ENCODE peak calls at places on chromosomes 2 and 18, in nine cellular contexts. K is germinal center; B is pancreas; E is RPMI7951; X is WTC11; J is M059J; W is cardiac muscle cell; I is effector CD4-positive, alpha-beta T cell; T is posterior cingulate gyrus. U is an unnamed sample.

GRCh38 chr2:65161551-65162100 is 31.7 kb upstream of the RAB1A start:
- DNase-seq in E (no peak), J (no peak), K (no peak), W (no peak), T (no peak), I (no peak), X (no peak), B (no peak), U (no peak)

GRCh38 chr2:160076935-160077334 is 14.5 kb upstream of the PLA2R1 start:
- DNase-seq in J (no peak), T (no peak), B (no peak), X (no peak), K (no peak), E (no peak), I (no peak), W (no peak), U (no peak)

GRCh38 chr2:240435457-240435954 is at the start of gene GPC1:
- DNase-seq in E (peak), I (peak), T (no peak), W (peak), K (peak), X (peak), B (peak), J (peak), U (peak)

GRCh38 chr2:2587364-2587763 is 256.3 kb upstream of the MYT1L start:
- DNase-seq in X (no peak), J (no peak), E (no peak), T (no peak), K (no peak), W (no peak), B (no peak), I (no peak), U (no peak)

GRCh38 chr2:235468978-235469694 is 24.7 kb upstream of the AGAP1 start:
- DNase-seq in J (peak), I (no peak), B (peak), W (peak), K (no peak), X (no peak), E (peak), T (no peak), U (peak)

GRCh38 chr2:148967484-148967883 is 71.0 kb upstream of the LYPD6B start:
- DNase-seq in T (no peak), K (no peak), E (no peak), J (no peak), X (no peak), W (peak), B (no peak), I (no peak), U (no peak)

GRCh38 chr18:9743200-9744016 is 35.3 kb downstream of the RAB31 start:
- DNase-seq in E (peak), T (no peak), W (peak), K (no peak), I (no peak), B (no peak), J (peak), X (no peak), U (peak)

GRCh38 chr2:180763249-180763989 is 217.0 kb upstream of the UBE2E3 start:
- DNase-seq in I (no peak), J (no peak), X (no peak), B (no peak), T (no peak), E (no peak), K (no peak), W (no peak), U (no peak)

GRCh38 chr2:40187054-40187453 is 264.8 kb downstream of the SLC8A1 start:
- DNase-seq in T (no peak), J (no peak), K (no peak), B (no peak), W (no peak), X (no peak), I (no peak), E (no peak), U (no peak)

GRCh38 chr2:189601043-189601442 is 20.5 kb upstream of the SLC40A1 start:
- DNase-seq in T (no peak), I (no peak), J (peak), E (peak), B (no peak), X (no peak), W (peak), K (no peak), U (peak)

GRCh38 chr2:232667989-232668583 is 29.0 kb upstream of the GIGYF2 start:
- DNase-seq in E (peak), W (no peak), T (peak), K (no peak), J (no peak), I (no peak), X (no peak), B (no peak), U (no peak)

GRCh38 chr2:128314348-128315121 is 4.1 kb downstream of the HS6ST1 start:
- DNase-seq in X (no peak), B (peak), I (no peak), W (no peak), J (no peak), K (no peak), E (no peak), T (no peak), U (no peak)

GRCh38 chr2:99337931-99338580 is 867 bp downstream of the EIF5B start:
- DNase-seq in I (no peak), W (peak), E (peak), X (no peak), T (no peak), K (peak), J (peak), B (no peak), U (peak)

GRCh38 chr18:25818505-25818904 is 271.9 kb downstream of the SS18 start:
- DNase-seq in W (no peak), I (no peak), K (no peak), J (no peak), T (no peak), E (no peak), X (no peak), B (no peak), U (no peak)

GRCh38 chr2:98148968-98149697 is 62.2 kb downstream of the VWA3B start:
- DNase-seq in K (no peak), X (no peak), I (no peak), J (peak), B (peak), T (no peak), E (peak), W (peak), U (peak)

GRCh38 chr2:195861821-195862220 is 204.8 kb downstream of the SLC39A10 start:
- DNase-seq in I (no peak), J (peak), X (no peak), K (no peak), B (no peak), E (no peak), T (no peak), W (peak), U (no peak)

GRCh38 chr2:75064691-75065396 is 106.4 kb downstream of the POLE4 start:
- DNase-seq in B (peak), I (no peak), X (peak), J (peak), W (peak), K (peak), T (peak), E (peak), U (peak)

GRCh38 chr2:137190411-137191190 is 425.3 kb downstream of the THSD7B start:
- DNase-seq in I (no peak), T (no peak), W (no peak), X (no peak), E (peak), B (no peak), K (no peak), J (peak), U (no peak)

GRCh38 chr2:239912938-239913631 is 112.1 kb downstream of the NDUFA10 start:
- DNase-seq in W (no peak), X (no peak), K (no peak), I (no peak), B (no peak), E (no peak), J (no peak), T (no peak), U (no peak)

GRCh38 chr2:70937866-70938579 is 2.3 kb downstream of the ATP6V1B1 start:
- DNase-seq in K (no peak), X (no peak), W (no peak), B (no peak), J (no peak), T (no peak), I (no peak), E (no peak), U (no peak)

GRCh38 chr18:12333650-12334279 is 25.7 kb downstream of the TUBB6 start:
- DNase-seq in W (no peak), T (no peak), X (no peak), B (no peak), E (no peak), K (no peak), J (no peak), I (no peak), U (no peak)

GRCh38 chr18:48007955-48008701 is 77.7 kb upstream of the SMAD2 start:
- DNase-seq in E (peak), W (peak), B (peak), K (peak), X (peak), J (peak), I (peak), T (no peak), U (peak)

GRCh38 chr2:172370821-172371455 is 56.4 kb upstream of the ITGA6 start:
- DNase-seq in B (no peak), E (no peak), W (no peak), I (no peak), J (no peak), X (no peak), T (no peak), K (no peak), U (peak)

GRCh38 chr2:66925128-66925527 is 472.0 kb upstream of the ETAA1 start:
- DNase-seq in B (no peak), K (no peak), E (peak), T (no peak), I (no peak), J (peak), W (peak), X (no peak), U (peak)

GRCh38 chr2:69581774-69582581 is 61.6 kb downstream of the AAK1 start:
- DNase-seq in W (peak), I (no peak), B (peak), J (peak), E (peak), T (no peak), X (no peak), K (no peak), U (peak)

GRCh38 chr2:37669500-37669899 is 1.9 kb downstream of the CDC42EP3 start:
- DNase-seq in J (no peak), B (no peak), X (no peak), I (no peak), K (no peak), T (no peak), E (no peak), W (peak), U (no peak)

GRCh38 chr18:45839415-45840395 is 14.2 kb downstream of the SIGLEC15 start:
- DNase-seq in B (no peak), E (peak), X (peak), I (no peak), T (no peak), J (peak), W (peak), K (no peak), U (peak)

GRCh38 chr2:70474266-70474848 is 79.3 kb downstream of the TGFA start:
- DNase-seq in K (no peak), I (no peak), E (no peak), T (no peak), B (no peak), J (no peak), X (no peak), W (no peak), U (no peak)

GRCh38 chr2:224584111-224584764 is 925 bp downstream of the CUL3 start:
- DNase-seq in W (peak), T (peak), J (peak), B (peak), E (peak), X (peak), K (peak), I (peak), U (peak)

GRCh38 chr2:64888591-64889309 is 100.4 kb upstream of the SLC1A4 start:
- DNase-seq in K (no peak), W (peak), T (no peak), E (peak), J (peak), I (no peak), B (no peak), X (peak), U (peak)

GRCh38 chr2:70043252-70043875 is 43.9 kb upstream of the PCBP1 start:
- DNase-seq in B (peak), J (no peak), K (no peak), E (no peak), W (no peak), T (no peak), X (no peak), I (no peak), U (no peak)

GRCh38 chr2:64422466-64422865 is 31.5 kb upstream of the LGALSL start:
- DNase-seq in J (no peak), K (no peak), X (no peak), E (peak), B (no peak), I (no peak), T (no peak), W (no peak), U (no peak)

GRCh38 chr2:142750858-142751257 is 126.6 kb upstream of the KYNU start:
- DNase-seq in E (no peak), B (no peak), T (no peak), W (no peak), I (no peak), J (no peak), K (no peak), X (no peak), U (no peak)

GRCh38 chr2:65309699-65310098 is 82.1 kb downstream of the ACTR2 start:
- DNase-seq in B (no peak), I (no peak), X (no peak), E (no peak), W (no peak), J (no peak), T (no peak), K (no peak), U (no peak)

GRCh38 chr2:219314804-219315468 is 5.7 kb upstream of the PTPRN start:
- DNase-seq in B (no peak), J (peak), X (no peak), T (no peak), E (peak), K (no peak), W (no peak), I (no peak), U (no peak)

GRCh38 chr2:224570328-224570993 is 14.7 kb downstream of the CUL3 start:
- DNase-seq in B (no peak), W (peak), E (peak), X (no peak), J (no peak), I (no peak), K (no peak), T (no peak), U (no peak)

GRCh38 chr2:159044804-159045286 is 76.4 kb downstream of the TANC1 start:
- DNase-seq in X (no peak), W (peak), B (no peak), I (no peak), E (peak), T (no peak), K (no peak), J (peak), U (no peak)

U was measured in kidney tubule cell.